ENCODE peak calls at places on chromosomes 6 and 20, in six cellular contexts. O is right lobe of liver, A is endodermal cell, J is lung, N is cardiac muscle cell, B is uterus. Q is an unnamed sample.

GRCh38 chr20:36848078-36848660 is 27.8 kb upstream of the TLDC2 start:
- DNase-seq in O (no peak), A (peak; percentile 44), J (no peak), N (peak; percentile 17), B (peak; percentile 80), Q (no peak)

GRCh38 chr20:23125625-23126191 is 39.6 kb upstream of the CD93 start:
- DNase-seq in O (peak; percentile 49), A (no peak), J (peak; percentile 51), N (no peak), B (no peak), Q (peak; percentile 50)

GRCh38 chr6:25499851-25500250 is 152.2 kb upstream of the SCGN start:
- DNase-seq in O (no peak), A (no peak), J (no peak), N (no peak), B (no peak), Q (no peak)

GRCh38 chr6:88477411-88477810 is 311.3 kb upstream of the CNR1 start:
- DNase-seq in O (no peak), A (no peak), J (no peak), N (no peak), B (no peak), Q (no peak)

GRCh38 chr6:12749531-12750379 is 33.2 kb downstream of the PHACTR1 start:
- DNase-seq in O (peak; percentile 14), A (peak; percentile 91), J (no peak), N (peak; percentile 31), B (no peak), Q (peak; percentile 51)

GRCh38 chr6:16665992-16666391 is 95.3 kb downstream of the ATXN1 start:
- DNase-seq in O (no peak), A (no peak), J (no peak), N (no peak), B (no peak), Q (no peak)

GRCh38 chr6:17593246-17593645 is 6.9 kb upstream of the FAM8A1 start:
- DNase-seq in O (no peak), A (no peak), J (no peak), N (no peak), B (no peak), Q (no peak)

GRCh38 chr6:30334077-30334476 is 7.3 kb downstream of the TRIM39 start:
- DNase-seq in O (no peak), A (no peak), J (no peak), N (no peak), B (no peak), Q (no peak)

GRCh38 chr20:48776306-48776705 is 51.5 kb downstream of the PREX1 start:
- DNase-seq in O (no peak), A (no peak), J (no peak), N (no peak), B (no peak), Q (no peak)

DNA sequence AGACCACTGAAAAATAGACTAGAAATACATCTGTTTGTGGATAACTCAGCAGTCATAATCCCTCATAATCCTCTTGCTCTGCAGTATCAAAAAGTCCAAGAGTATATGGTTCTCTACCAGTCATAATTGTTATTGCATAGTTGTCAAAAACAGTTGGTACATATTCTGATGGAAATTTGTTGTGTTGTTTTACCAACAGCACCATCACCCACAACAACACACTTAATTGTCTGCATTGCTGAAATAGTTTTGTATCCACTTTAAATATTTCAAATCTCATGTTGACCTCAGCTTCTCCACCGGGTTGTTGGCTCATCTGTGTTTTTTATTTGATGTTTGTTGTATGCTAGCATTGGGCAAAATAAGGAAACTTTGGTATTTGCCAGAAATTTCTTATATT is 39.4 kb downstream of the ITCH start:
- DNase-seq in O (no peak), A (no peak), J (no peak), N (no peak), B (no peak), Q (no peak)
- H3K4me1 ChIP-seq in O (no peaks in the 10 kb centered on the region), A (no peaks in the 10 kb centered on the region), J (peaks cover 2% of the 10 kb centered on the region), N (peaks cover 23% of the 10 kb centered on the region), B (no peaks in the 10 kb centered on the region), Q (peaks cover 16% of the 10 kb centered on the region)

GRCh38 chr6:41538556-41539182 is 7.5 kb upstream of the FOXP4 start:
- DNase-seq in O (no peak), A (no peak), J (no peak), N (no peak), B (no peak), Q (no peak)

GRCh38 chr6:41539204-41539603 is 7.0 kb upstream of the FOXP4 start:
- DNase-seq in O (no peak), A (no peak), J (no peak), N (no peak), B (no peak), Q (no peak)

GRCh38 chr6:41537359-41537758 is 8.8 kb upstream of the FOXP4 start:
- DNase-seq in O (no peak), A (no peak), J (no peak), N (no peak), B (no peak), Q (no peak)

GRCh38 chr6:41535766-41536165 is 10.4 kb upstream of the FOXP4 start:
- DNase-seq in O (no peak), A (no peak), J (no peak), N (no peak), B (no peak), Q (no peak)

GRCh38 chr6:41536884-41537347 is 9.3 kb upstream of the FOXP4 start:
- DNase-seq in O (peak; percentile 77), A (no peak), J (peak; percentile 77), N (no peak), B (no peak), Q (no peak)
- H3K4me3 ChIP-seq in O (no peak overlapping the region), A (no peak overlapping the region), J (no peak overlapping the region), N (no peak overlapping the region), B (no peak overlapping the region), Q (no peak overlapping the region)

DNA sequence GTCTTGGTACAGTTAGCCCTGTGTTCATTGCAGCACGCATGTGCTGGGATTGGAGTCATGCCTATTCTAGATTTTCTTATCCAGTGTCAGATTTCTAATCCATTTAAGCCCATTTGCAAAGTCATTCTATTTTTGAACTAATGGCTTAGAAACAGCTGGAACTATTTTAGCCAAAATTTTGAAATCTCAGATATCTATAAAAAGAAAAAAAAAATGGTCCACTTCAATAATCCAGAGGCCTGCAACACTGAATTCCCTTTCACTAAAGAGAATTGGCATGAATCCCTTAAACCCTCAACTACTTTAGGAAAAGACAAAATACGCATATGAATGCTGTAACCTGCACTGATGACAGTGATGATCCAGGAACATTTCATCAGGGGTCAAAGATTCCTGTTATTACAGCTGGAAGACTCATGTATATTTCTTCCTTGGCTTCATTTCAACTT is 1.5 kb downstream of the COL21A1 start:
- DNase-seq in O (no peak), A (no peak), J (no peak), N (no peak), B (no peak), Q (no peak)
- H3K4me1 ChIP-seq in O (no peaks in the 10 kb centered on the region), A (no peaks in the 10 kb centered on the region), J (peaks cover 2% of the 10 kb centered on the region), N (no peaks in the 10 kb centered on the region), B (peaks cover 6% of the 10 kb centered on the region), Q (no peaks in the 10 kb centered on the region)

GRCh38 chr20:43941476-43942212 is 27.0 kb downstream of the TOX2 start:
- DNase-seq in O (no peak), A (no peak), J (no peak), N (no peak), B (no peak), Q (no peak)

GRCh38 chr20:43943725-43944124 is 29.1 kb downstream of the TOX2 start:
- DNase-seq in O (no peak), A (no peak), J (no peak), N (no peak), B (no peak), Q (no peak)

GRCh38 chr20:43940518-43941225 is 26.0 kb downstream of the TOX2 start:
- DNase-seq in O (no peak), A (no peak), J (no peak), N (no peak), B (no peak), Q (no peak)

GRCh38 chr20:43942661-43943285 is 28.1 kb downstream of the TOX2 start:
- DNase-seq in O (no peak), A (no peak), J (no peak), N (no peak), B (no peak), Q (no peak)

GRCh38 chr20:43942213-43942590 is 27.6 kb downstream of the TOX2 start:
- DNase-seq in O (no peak), A (no peak), J (no peak), N (no peak), B (no peak), Q (no peak)
- H3K4me3 ChIP-seq in O (no peak overlapping the region), A (no peak overlapping the region), J (no peak overlapping the region), N (no peak overlapping the region), B (no peak overlapping the region), Q (no peak overlapping the region)

DNA sequence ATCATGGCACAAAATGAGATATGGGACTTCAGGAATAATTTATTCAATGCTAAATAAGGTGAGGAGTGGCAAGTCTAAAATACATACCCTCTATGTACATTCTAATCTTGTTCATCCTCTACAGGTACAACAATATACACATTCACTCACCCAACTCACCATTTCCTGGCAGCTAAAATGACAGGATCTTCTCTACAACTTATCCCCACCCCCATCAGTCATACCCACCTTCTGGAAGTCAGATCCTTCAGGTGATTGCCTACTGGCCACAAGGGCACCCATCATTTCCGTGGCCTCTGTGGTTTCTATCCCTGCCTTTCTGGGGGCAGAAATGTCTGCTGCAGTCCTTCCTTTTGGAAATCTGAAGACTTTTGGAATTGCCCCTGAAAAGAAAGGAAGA is 22.8 kb upstream of the CRIP3 start:
- DNase-seq in O (no peak), A (no peak), J (no peak), N (no peak), B (no peak), Q (no peak)
- H3K4me1 ChIP-seq in O (no peaks in the 10 kb centered on the region), A (no peaks in the 10 kb centered on the region), J (no peaks in the 10 kb centered on the region), N (peaks cover 9% of the 10 kb centered on the region), B (no peaks in the 10 kb centered on the region), Q (no peaks in the 10 kb centered on the region)

GRCh38 chr20:2801459-2801728 is 967 bp upstream of the CPXM1 start:
- DNase-seq in O (no peak), A (no peak), J (no peak), N (no peak), B (no peak), Q (no peak)
- H3K4me3 ChIP-seq in O (no peak overlapping the region), A (peak overlapping the region; percentile 81), J (no peak overlapping the region), N (no peak overlapping the region), B (no peak overlapping the region), Q (no peak overlapping the region)

DNA sequence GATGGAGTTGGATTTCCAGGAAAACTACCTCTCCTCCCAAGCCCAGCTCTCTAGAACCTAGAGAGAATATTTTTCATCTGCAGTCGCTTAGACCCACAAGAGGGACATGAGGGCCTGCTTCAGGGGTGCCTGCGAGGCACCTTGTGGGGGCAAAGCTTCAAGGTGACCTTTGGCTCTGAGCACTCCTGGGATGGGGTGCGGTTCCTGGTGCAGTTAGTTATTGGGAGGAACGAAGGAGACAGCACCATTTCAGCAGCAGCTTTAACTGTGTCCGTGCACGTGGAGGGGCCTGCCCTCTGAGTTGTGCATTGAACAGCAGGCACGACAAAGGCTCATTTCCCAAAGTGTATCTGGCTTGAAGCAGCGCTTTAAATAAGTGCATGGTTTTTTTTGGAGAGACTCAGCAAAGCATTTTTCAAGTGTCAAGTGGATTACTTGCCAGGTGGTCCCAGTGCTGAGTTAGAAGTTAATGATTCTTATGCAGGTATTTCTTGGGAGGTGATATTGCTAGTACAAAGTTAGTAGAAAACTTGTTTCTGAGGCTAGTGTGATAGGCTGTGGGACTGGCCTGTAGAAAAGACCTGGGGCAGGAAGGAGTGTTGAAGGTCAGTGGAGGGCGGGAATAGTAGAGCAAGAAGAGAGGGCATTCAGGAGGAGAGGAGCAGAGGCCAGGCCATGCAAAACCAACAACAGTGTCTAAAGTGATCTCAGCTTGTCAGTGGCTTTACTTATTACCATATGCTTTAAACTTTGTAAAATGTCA is 3.8 kb downstream of the IGF2R start:
- DNase-seq in O (no peak), A (no peak), J (no peak), N (peak; percentile 42), B (no peak), Q (no peak)
- H3K4me1 ChIP-seq in O (peaks cover 9% of the 10 kb centered on the region), A (peaks cover 10% of the 10 kb centered on the region), J (peaks cover 21% of the 10 kb centered on the region), N (peaks cover 46% of the 10 kb centered on the region), B (peaks cover 23% of the 10 kb centered on the region), Q (peaks cover 8% of the 10 kb centered on the region)

GRCh38 chr6:109454483-109455160 is 950 bp downstream of the MICAL1 start:
- DNase-seq in O (peak; percentile 52), A (no peak), J (peak; percentile 57), N (no peak), B (no peak), Q (no peak)
- H3K4me3 ChIP-seq in O (peak overlapping the region; percentile 59), A (peak overlapping the region; percentile 80), J (peak overlapping the region; percentile 70), N (peak overlapping the region; percentile 53), B (peak overlapping the region; percentile 75), Q (no peak overlapping the region)